ENCODE peak calls at places on chromosomes 2 and 18, in five cellular contexts. V is A549, U is adrenal gland, I is right atrium auricular region, H is HCT116. X is an unnamed sample.
A peak's percentile ranks its signal among the peaks of the same experiment; 100 is the strongest.

GRCh38 chr2:122031544-122032263 is 276.3 kb downstream of the TSN start:
- DNase-seq in V (no peak), U (peak; percentile 56), I (no peak), H (no peak), X (no peak)

GRCh38 chr2:239180526-239181073 is 220.2 kb downstream of the HDAC4 start:
- DNase-seq in V (no peak), U (peak; percentile 15), I (no peak), H (no peak), X (no peak)

GRCh38 chr2:11749646-11750349 is 3.4 kb downstream of the LPIN1 start:
- DNase-seq in V (no peak), U (no peak), I (no peak), H (no peak), X (no peak)

GRCh38 chr18:48336332-48336731 is 72.9 kb downstream of the ZBTB7C start:
- DNase-seq in V (no peak), U (no peak), I (no peak), H (no peak), X (no peak)

GRCh38 chr2:241067501-241068135 is 34.5 kb downstream of the MTERF4 start:
- DNase-seq in V (no peak), U (no peak), I (peak; percentile 49), H (no peak), X (no peak)

GRCh38 chr2:202377308-202377736 is 1.2 kb downstream of the BMPR2 start:
- DNase-seq in V (no peak), U (peak; percentile 60), I (no peak), H (no peak), X (no peak)

GRCh38 chr18:45291616-45292612 is 323.4 kb upstream of the SLC14A2 start:
- DNase-seq in V (no peak), U (no peak), I (no peak), H (no peak), X (no peak)

GRCh38 chr2:228771719-228772254 is 499.3 kb downstream of the PID1 start:
- DNase-seq in V (no peak), U (no peak), I (no peak), H (no peak), X (no peak)

GRCh38 chr2:105919191-105919811 is 174.6 kb downstream of the NCK2 start:
- DNase-seq in V (no peak), U (no peak), I (peak; percentile 57), H (peak; percentile 92), X (no peak)

GRCh38 chr2:21642647-21643046 is 518.9 kb downstream of the TDRD15 start:
- DNase-seq in V (no peak), U (no peak), I (no peak), H (no peak), X (no peak)

GRCh38 chr2:75844651-75845050 is 133.9 kb upstream of the GCFC2 start:
- DNase-seq in V (no peak), U (no peak), I (no peak), H (no peak), X (no peak)

GRCh38 chr2:19653336-19653908 is 248.4 kb downstream of the TTC32 start:
- DNase-seq in V (no peak), U (no peak), I (no peak), H (no peak), X (no peak)

GRCh38 chr2:189267491-189267890 is 87.9 kb upstream of the COL5A2 start:
- DNase-seq in V (no peak), U (no peak), I (no peak), H (no peak), X (no peak)

GRCh38 chr2:120678251-120678650 is 57.4 kb upstream of the GLI2 start:
- DNase-seq in V (no peak), U (no peak), I (no peak), H (no peak), X (no peak)

GRCh38 chr2:145984541-145984940 is 1464.6 kb upstream of the ZEB2 start:
- DNase-seq in V (peak; percentile 2), U (no peak), I (no peak), H (peak; percentile 31), X (no peak)

GRCh38 chr2:1841461-1841860 is 97.1 kb upstream of the PXDN start:
- DNase-seq in V (no peak), U (no peak), I (no peak), H (no peak), X (no peak)

GRCh38 chr2:235709124-235709813 is 215.4 kb downstream of the AGAP1 start:
- DNase-seq in V (peak; percentile 31), U (no peak), I (no peak), H (peak; percentile 86), X (no peak)

GRCh38 chr2:102839668-102840388 is 78.0 kb downstream of the TMEM182 start:
- DNase-seq in V (peak; percentile 15), U (peak; percentile 56), I (no peak), H (peak; percentile 22), X (peak; percentile 25)

GRCh38 chr2:160292225-160292624 is 92.2 kb upstream of the ITGB6 start:
- DNase-seq in V (no peak), U (no peak), I (no peak), H (no peak), X (no peak)

GRCh38 chr18:13603304-13604019 is 122.9 kb downstream of the FAM210A start:
- DNase-seq in V (no peak), U (no peak), I (peak; percentile 53), H (no peak), X (no peak)

GRCh38 chr2:187658952-187659525 is 104.8 kb upstream of the TFPI start:
- DNase-seq in V (peak; percentile 6), U (no peak), I (no peak), H (peak; percentile 21), X (no peak)

GRCh38 chr2:54559593-54560145 is 103.5 kb downstream of the SPTBN1 start:
- DNase-seq in V (peak; percentile 57), U (peak; percentile 65), I (peak; percentile 72), H (no peak), X (no peak)

GRCh38 chr2:173749315-173749714 is 215.9 kb downstream of the SP3 start:
- DNase-seq in V (peak; percentile 6), U (no peak), I (no peak), H (peak; percentile 27), X (peak; percentile 15)

GRCh38 chr2:21643180-21643579 is 519.4 kb downstream of the TDRD15 start:
- DNase-seq in V (no peak), U (no peak), I (no peak), H (no peak), X (no peak)

GRCh38 chr2:235551965-235552364 is 58.1 kb downstream of the AGAP1 start:
- DNase-seq in V (peak; percentile 70), U (peak; percentile 54), I (peak; percentile 61), H (peak; percentile 22), X (peak; percentile 8)

GRCh38 chr2:10231551-10232085 is 71.1 kb upstream of the HPCAL1 start:
- DNase-seq in V (no peak), U (no peak), I (no peak), H (no peak), X (no peak)

GRCh38 chr18:24600076-24600654 is 139.7 kb downstream of the HRH4 start:
- DNase-seq in V (peak; percentile 3), U (peak; percentile 27), I (no peak), H (peak; percentile 27), X (no peak)

GRCh38 chr2:197889041-197889440 is 84.6 kb downstream of the PLCL1 start:
- DNase-seq in V (no peak), U (no peak), I (no peak), H (no peak), X (no peak)

GRCh38 chr2:10575566-10576300 is 114.0 kb downstream of the NOL10 start:
- DNase-seq in V (peak; percentile 48), U (no peak), I (no peak), H (peak; percentile 22), X (peak; percentile 95)

GRCh38 chr2:160791884-160792283 is 298.3 kb upstream of the RBMS1 start:
- DNase-seq in V (no peak), U (no peak), I (no peak), H (no peak), X (no peak)

GRCh38 chr18:70499218-70499691 is 210.4 kb downstream of the SOCS6 start:
- DNase-seq in V (no peak), U (no peak), I (no peak), H (no peak), X (no peak)

GRCh38 chr2:25310690-25310964 is 31.1 kb downstream of the DNMT3A start:
- DNase-seq in V (no peak), U (no peak), I (no peak), H (no peak), X (no peak)

GRCh38 chr2:150271952-150272351 is 215.5 kb downstream of the RND3 start:
- DNase-seq in V (no peak), U (no peak), I (no peak), H (no peak), X (no peak)
- H3K27ac ChIP-seq in V (peak overlapping the region; percentile 40), U (no peak overlapping the region), I (no peak overlapping the region), H (no peak overlapping the region), X (no peak overlapping the region)

DNA sequence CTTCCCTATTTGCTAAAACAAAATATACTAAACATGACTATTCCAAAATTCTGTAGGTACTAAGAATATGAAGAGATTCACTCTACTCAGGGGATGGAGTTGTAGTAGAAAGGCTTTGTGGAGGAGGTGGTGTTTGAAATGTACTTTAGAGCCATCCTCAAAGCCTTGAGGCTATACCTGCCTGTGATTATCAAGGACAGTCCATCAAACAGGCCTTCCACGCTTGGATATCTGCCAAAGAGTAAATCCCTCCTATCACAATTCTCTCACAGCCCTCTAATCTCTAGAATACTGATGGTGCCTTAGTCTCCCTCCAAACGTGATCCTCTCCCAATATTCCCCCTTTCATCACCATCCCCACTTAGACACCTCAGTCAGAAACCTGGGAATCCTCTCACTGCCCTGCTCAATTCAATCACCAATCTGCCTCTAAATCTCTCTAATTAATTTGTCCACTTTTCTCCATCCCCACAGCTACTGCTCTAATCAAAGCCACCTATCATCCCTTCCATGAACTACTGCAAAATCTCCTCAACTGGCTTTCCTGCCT is 13.1 kb downstream of the SOS1 start:
- DNase-seq in V (no peak), U (no peak), I (no peak), H (no peak), X (no peak)
- H3K4me3 ChIP-seq in V (no peak overlapping the region), U (no peak overlapping the region), I (no peak overlapping the region), H (no peak overlapping the region), X (no peak overlapping the region)

GRCh38 chr18:58232674-58233073 is 188.6 kb downstream of the NEDD4L start:
- DNase-seq in V (no peak), U (no peak), I (no peak), H (no peak), X (no peak)

GRCh38 chr18:58230438-58231179 is 186.6 kb downstream of the NEDD4L start:
- DNase-seq in V (no peak), U (peak; percentile 44), I (no peak), H (peak; percentile 54), X (no peak)

GRCh38 chr18:58231930-58232329 is 187.9 kb downstream of the NEDD4L start:
- DNase-seq in V (peak; percentile 19), U (no peak), I (no peak), H (no peak), X (no peak)

GRCh38 chr18:58234359-58234741 is 190.3 kb downstream of the NEDD4L start:
- DNase-seq in V (no peak), U (no peak), I (no peak), H (no peak), X (no peak)

DNA sequence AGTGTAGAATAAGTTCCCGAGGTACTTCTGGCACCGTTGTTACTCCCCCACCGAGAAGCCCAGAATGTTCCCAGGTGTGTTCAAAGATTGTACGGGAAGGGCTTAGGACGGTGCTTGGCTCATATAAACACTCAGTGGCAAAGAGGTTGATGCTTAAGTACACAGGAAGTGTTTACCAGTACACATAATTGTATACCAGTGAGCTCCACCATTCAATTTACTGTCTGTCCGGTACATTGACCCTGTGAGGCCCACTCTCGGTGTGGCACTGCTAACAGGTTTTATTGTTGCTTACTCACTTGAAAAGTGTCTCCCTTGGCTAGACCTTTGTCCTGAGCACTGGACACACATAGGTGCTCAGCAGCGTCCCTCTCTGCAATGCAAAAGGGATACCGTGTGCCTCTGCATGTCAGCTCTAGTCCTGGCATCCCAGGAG is 191.0 kb downstream of the NEDD4L start:
- DNase-seq in V (no peak), U (no peak), I (no peak), H (no peak), X (no peak)
- H3K27ac ChIP-seq in V (peak overlapping the region; percentile 57), U (no peak overlapping the region), I (no peak overlapping the region), H (no peak overlapping the region), X (peak overlapping the region; percentile 58)

GRCh38 chr2:28102455-28102874 is 211.9 kb downstream of the BABAM2 start:
- DNase-seq in V (no peak), U (no peak), I (no peak), H (no peak), X (no peak)
- H3K4me3 ChIP-seq in V (no peak overlapping the region), U (peak overlapping the region; percentile 17), I (no peak overlapping the region), H (no peak overlapping the region), X (no peak overlapping the region)

X was measured in Panc1.